ENCODE peak calls at places on chromosomes 16 and 17, in six cellular contexts. F, G, L, O, C and K are unnamed samples.

GRCh38 chr17:57668332-57668731 is 76.8 kb downstream of the CCDC182 start:
- DNase-seq in F (no peak), G (no peak), L (peak), O (no peak), C (no peak), K (no peak)

GRCh38 chr17:64441772-64442549 is 7.0 kb upstream of the MILR1 start:
- DNase-seq in F (no peak), G (no peak), L (peak), O (peak), C (no peak), K (no peak)

GRCh38 chr17:45284176-45285140 is 22.6 kb upstream of the SPATA32 start:
- DNase-seq in F (no peak), G (no peak), L (peak), O (peak), C (no peak), K (peak)

GRCh38 chr17:77002103-77003045 is 134.2 kb downstream of the MGAT5B start:
- DNase-seq in F (no peak), G (no peak), L (no peak), O (no peak), C (no peak), K (no peak)

GRCh38 chr16:2964416-2965223 is 545 bp downstream of the KREMEN2 start:
- DNase-seq in F (no peak), G (no peak), L (peak), O (no peak), C (peak), K (no peak)

GRCh38 chr17:74833501-74834361 is 26.0 kb downstream of the GRIN2C start:
- DNase-seq in F (no peak), G (no peak), L (no peak), O (peak), C (no peak), K (peak)

GRCh38 chr16:88785106-88785924 is at the start of gene PIEZO1:
- DNase-seq in F (peak), G (no peak), L (peak), O (no peak), C (peak), K (peak)

GRCh38 chr17:6699997-6700947 is 12.9 kb downstream of the SLC13A5 start:
- DNase-seq in F (no peak), G (no peak), L (no peak), O (no peak), C (no peak), K (no peak)

GRCh38 chr17:27456681-27457404 is 595 bp downstream of the KSR1 start:
- DNase-seq in F (no peak), G (no peak), L (no peak), O (no peak), C (no peak), K (no peak)

GRCh38 chr17:8861482-8862181 is 5.8 kb downstream of the PIK3R6 start:
- DNase-seq in F (no peak), G (no peak), L (no peak), O (no peak), C (no peak), K (no peak)

GRCh38 chr16:85514601-85515318 is 98.4 kb upstream of the GSE1 start:
- DNase-seq in F (no peak), G (peak), L (no peak), O (peak), C (no peak), K (peak)

GRCh38 chr17:307741-308507 is 44.7 kb downstream of the RPH3AL start:
- DNase-seq in F (no peak), G (no peak), L (no peak), O (no peak), C (no peak), K (peak)

GRCh38 chr17:65100316-65101140 is 36.6 kb upstream of the RGS9 start:
- DNase-seq in F (peak), G (peak), L (peak), O (peak), C (peak), K (peak)

GRCh38 chr17:69960755-69961154 is 114.3 kb upstream of the KCNJ16 start:
- DNase-seq in F (no peak), G (no peak), L (no peak), O (no peak), C (no peak), K (peak)

GRCh38 chr16:68003031-68003430 is 3.7 kb upstream of the DPEP2 start:
- DNase-seq in F (no peak), G (no peak), L (no peak), O (no peak), C (no peak), K (no peak)

GRCh38 chr16:85315871-85316270 is 203.6 kb upstream of the CIBAR2 start:
- DNase-seq in F (no peak), G (no peak), L (no peak), O (no peak), C (no peak), K (no peak)

GRCh38 chr17:13346081-13346533 is 255.6 kb downstream of the HS3ST3A1 start:
- DNase-seq in F (no peak), G (no peak), L (no peak), O (no peak), C (no peak), K (no peak)

GRCh38 chr17:31496601-31497000 is 105.1 kb downstream of the RAB11FIP4 start:
- DNase-seq in F (no peak), G (no peak), L (no peak), O (no peak), C (no peak), K (no peak)